ENCODE peak calls at places on chromosomes 11 and 22, in ten cellular contexts. Y, P, G, K, O, W, J, F, X and E are unnamed samples.

GRCh38 chr11:86176165-86176884 is 68.2 kb upstream of the EED start:
- DNase-seq in Y (no peak), P (no peak), G (peak), K (peak), O (no peak), W (peak), J (no peak), F (peak), X (peak), E (peak)

GRCh38 chr11:280762-281485 is 2.7 kb downstream of the NLRP6 start:
- DNase-seq in Y (no peak), P (no peak), G (no peak), K (no peak), O (no peak), W (no peak), J (peak), F (no peak), X (no peak), E (no peak)

GRCh38 chr22:29716814-29717213 is 3.0 kb upstream of the CABP7 start:
- DNase-seq in Y (no peak), P (peak), G (peak), K (peak), O (no peak), W (peak), J (peak), F (peak), X (peak), E (peak)

GRCh38 chr11:68663482-68664010 is 20.8 kb upstream of the GAL start:
- DNase-seq in Y (no peak), P (no peak), G (no peak), K (no peak), O (no peak), W (no peak), J (no peak), F (no peak), X (no peak), E (no peak)

GRCh38 chr11:70713988-70714665 is 315.8 kb downstream of the CTTN start:
- DNase-seq in Y (no peak), P (no peak), G (no peak), K (no peak), O (no peak), W (no peak), J (no peak), F (no peak), X (no peak), E (no peak)

GRCh38 chr22:36773935-36774334 is 2.0 kb downstream of the IFT27 start:
- DNase-seq in Y (no peak), P (no peak), G (peak), K (peak), O (no peak), W (peak), J (no peak), F (no peak), X (peak), E (peak)

GRCh38 chr22:17117400-17117799 is 3.8 kb downstream of the TMEM121B start:
- DNase-seq in Y (no peak), P (no peak), G (no peak), K (no peak), O (no peak), W (no peak), J (no peak), F (no peak), X (no peak), E (no peak)

GRCh38 chr22:26079009-26079408 is 90.3 kb upstream of the SEZ6L start:
- DNase-seq in Y (no peak), P (no peak), G (no peak), K (no peak), O (no peak), W (no peak), J (no peak), F (no peak), X (no peak), E (no peak)

GRCh38 chr22:19463491-19464469 is 15.2 kb downstream of the UFD1 start:
- DNase-seq in Y (no peak), P (peak), G (peak), K (no peak), O (no peak), W (peak), J (peak), F (no peak), X (peak), E (peak)

GRCh38 chr11:99739464-99740089 is 718.8 kb downstream of the CNTN5 start:
- DNase-seq in Y (no peak), P (no peak), G (no peak), K (peak), O (no peak), W (peak), J (no peak), F (peak), X (peak), E (no peak)

DNA sequence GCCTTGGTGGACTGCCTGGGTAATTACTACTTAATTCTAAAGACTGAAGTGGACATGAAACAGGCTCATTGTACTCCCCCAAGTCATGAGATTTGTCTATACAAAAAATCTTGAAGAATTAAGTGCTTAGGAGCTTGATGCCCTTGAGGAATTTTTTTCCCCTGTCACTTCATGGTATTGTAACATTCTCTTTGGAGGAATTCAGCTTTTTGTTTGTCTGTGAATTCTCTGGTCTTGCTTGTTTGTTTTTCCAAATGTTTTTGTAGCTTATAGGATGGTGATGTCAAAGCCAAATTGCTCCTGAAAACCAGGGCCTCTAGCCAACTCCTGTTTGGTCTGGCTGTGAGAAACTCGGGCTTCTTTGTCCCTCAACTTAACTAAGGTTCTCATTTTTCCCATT is 66.8 kb downstream of the AMOTL1 start:
- DNase-seq in Y (no peak), P (no peak), G (no peak), K (peak), O (no peak), W (peak), J (no peak), F (no peak), X (peak), E (peak)
- TF ChIP-seq CTCF in Y (no peak), P (no peak), G (no peak), K (no peak), O (no peak), W (no peak), J (no peak), F (no peak), X (no peak), E (no peak)

DNA sequence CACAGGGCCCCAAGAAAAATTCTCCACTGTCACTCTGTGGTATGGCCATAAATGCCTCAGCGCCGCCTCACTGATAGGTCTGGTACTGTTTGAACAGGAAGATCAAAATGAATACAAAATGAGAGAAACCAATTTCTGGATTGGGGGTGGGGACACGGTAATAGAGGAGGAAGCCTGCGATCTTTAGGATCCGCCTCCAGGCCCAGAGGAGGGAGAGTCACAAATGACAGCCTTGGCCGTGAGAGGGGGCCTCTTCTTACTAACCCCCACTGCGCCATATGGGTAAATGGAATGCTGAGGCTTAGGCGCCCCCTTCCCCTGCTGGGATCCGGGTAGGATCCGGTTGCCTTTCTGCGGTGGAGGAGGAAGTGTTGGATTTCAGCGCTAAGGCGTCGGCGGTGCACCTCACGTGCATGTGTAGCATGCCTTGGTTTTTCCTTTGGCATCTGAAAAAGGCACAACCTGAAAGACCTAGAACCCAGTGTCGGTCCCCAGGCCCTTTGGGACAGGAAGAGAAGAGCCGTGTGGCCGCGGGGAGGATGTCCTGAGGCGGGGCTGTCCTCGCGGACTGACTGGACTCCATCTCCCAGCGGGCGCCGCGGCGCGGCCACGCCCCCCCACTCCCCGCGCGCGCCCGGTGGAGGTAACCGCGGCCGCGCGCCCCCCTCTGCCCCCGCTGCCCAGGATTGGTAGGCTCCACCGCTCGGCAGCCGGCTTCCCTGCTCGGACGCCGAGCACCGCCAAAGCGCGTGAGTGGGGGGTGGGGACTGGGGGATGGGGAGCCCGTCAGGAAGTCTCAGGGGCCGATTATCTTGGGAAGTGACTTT is 718 bp upstream of the MADD start:
- DNase-seq in Y (peak), P (peak), G (peak), K (peak), O (peak), W (peak), J (peak), F (peak), X (peak), E (peak)
- TF ChIP-seq CTCF in Y (no peak), P (peak), G (peak), K (peak), O (peak), W (no peak), J (no peak), F (no peak), X (peak), E (peak)

GRCh38 chr11:9605742-9606141 is 32.3 kb downstream of the WEE1 start:
- DNase-seq in Y (no peak), P (no peak), G (no peak), K (no peak), O (no peak), W (no peak), J (no peak), F (no peak), X (no peak), E (no peak)

GRCh38 chr11:9607511-9607899 is 34.0 kb downstream of the WEE1 start:
- DNase-seq in Y (no peak), P (no peak), G (no peak), K (no peak), O (no peak), W (no peak), J (no peak), F (no peak), X (no peak), E (no peak)

GRCh38 chr11:9609002-9609759 is 35.7 kb downstream of the WEE1 start:
- DNase-seq in Y (no peak), P (no peak), G (no peak), K (no peak), O (no peak), W (no peak), J (no peak), F (no peak), X (no peak), E (no peak)

GRCh38 chr11:9604134-9604533 is 30.7 kb downstream of the WEE1 start:
- DNase-seq in Y (no peak), P (no peak), G (no peak), K (no peak), O (no peak), W (no peak), J (no peak), F (no peak), X (no peak), E (no peak)

GRCh38 chr11:9606799-9607510 is 33.5 kb downstream of the WEE1 start:
- DNase-seq in Y (no peak), P (no peak), G (no peak), K (no peak), O (no peak), W (no peak), J (no peak), F (no peak), X (no peak), E (no peak)
- TF ChIP-seq CTCF in Y (no peak), P (no peak), G (no peak), K (no peak), O (no peak), W (peak), J (no peak), F (no peak), X (no peak), E (no peak)

DNA sequence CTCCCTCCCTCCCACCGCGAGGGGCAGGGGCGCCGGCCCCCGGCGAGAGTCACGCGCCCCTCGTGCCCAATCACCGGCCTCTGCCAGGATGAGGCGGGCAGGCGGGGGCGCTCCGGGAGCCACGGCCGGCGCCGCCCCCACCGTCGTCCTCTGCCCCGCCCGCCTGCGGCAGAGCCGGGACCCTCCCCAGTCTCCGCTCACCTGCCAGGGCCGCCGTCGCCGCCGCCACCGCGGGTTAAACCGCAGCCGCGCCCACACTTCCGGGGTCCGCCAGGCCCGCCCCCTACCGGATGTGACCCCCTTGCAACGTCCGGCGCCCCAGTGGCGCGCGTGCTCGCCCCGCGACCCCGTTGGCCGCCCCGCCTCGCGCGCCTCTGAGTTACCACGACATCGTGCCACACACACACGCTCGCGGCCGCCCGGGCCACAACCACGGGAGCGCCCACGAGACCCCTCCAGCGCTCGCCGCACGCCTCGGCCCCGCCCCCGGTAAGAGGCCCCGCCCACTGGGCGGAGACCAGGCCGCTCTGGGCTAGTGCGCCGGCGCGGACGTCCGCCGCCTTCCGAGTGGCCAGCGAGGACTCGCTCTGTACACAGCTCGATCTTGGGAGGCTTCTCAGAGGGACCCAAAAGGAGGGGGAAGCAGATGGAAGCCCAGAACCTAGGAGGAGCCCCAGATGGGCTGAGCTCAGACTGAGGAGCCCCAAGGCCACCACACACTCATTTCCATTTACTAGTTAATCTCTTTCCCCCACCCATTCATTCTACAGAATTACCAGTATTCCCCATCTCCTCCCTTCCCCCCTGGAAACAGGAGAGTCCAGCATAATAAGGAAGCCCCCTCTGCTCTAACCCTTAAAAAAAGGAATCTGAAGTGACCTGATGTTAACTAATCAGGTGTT is at the start of gene VPS37C:
- DNase-seq in Y (peak), P (peak), G (peak), K (peak), O (peak), W (peak), J (peak), F (peak), X (peak), E (peak)
- TF ChIP-seq CTCF in Y (peak), P (no peak), G (no peak), K (no peak), O (peak), W (no peak), J (peak), F (peak), X (no peak), E (peak)

DNA sequence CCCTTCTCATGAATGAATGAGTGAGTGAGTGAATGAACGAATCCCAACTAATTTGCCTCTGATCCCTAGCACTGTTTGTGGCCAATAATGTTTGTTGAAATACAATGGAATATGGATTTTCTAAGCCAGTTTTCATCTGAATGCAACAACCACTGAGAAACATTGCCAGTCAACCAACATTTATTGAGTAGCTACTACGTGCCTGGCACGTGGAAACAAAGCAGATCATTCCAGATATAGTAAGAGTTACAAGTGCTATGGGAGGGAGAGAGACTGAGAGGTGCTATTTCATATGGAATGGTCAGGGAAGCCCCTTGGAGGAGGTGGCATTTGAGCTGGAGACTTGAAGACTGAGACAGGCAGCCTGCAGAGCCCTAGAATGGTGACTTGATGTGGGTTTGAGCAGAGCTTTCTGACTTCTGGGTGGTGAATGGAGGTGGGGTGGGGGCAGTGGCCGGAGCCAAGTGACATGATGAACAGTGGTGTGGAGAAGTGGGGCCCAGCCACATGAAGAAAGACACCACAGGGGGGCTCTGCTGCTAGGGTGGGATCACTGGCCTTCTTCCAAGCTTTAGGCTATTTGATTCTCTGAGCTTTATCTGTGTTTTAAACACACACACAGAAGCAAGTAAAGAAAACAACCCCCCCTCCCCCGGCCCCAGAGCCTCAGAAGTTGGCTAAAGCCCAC is 35.1 kb upstream of the SMTN start:
- DNase-seq in Y (no peak), P (no peak), G (no peak), K (no peak), O (no peak), W (no peak), J (no peak), F (no peak), X (no peak), E (no peak)
- TF ChIP-seq CTCF in Y (no peak), P (no peak), G (no peak), K (no peak), O (no peak), W (no peak), J (no peak), F (no peak), X (no peak), E (no peak)

GRCh38 chr11:129720156-129720555 is 95.5 kb upstream of the TMEM45B start:
- DNase-seq in Y (no peak), P (no peak), G (no peak), K (no peak), O (no peak), W (no peak), J (no peak), F (no peak), X (no peak), E (no peak)
- TF ChIP-seq CTCF in Y (no peak), P (no peak), G (no peak), K (no peak), O (no peak), W (no peak), J (no peak), F (no peak), X (no peak), E (no peak)

DNA sequence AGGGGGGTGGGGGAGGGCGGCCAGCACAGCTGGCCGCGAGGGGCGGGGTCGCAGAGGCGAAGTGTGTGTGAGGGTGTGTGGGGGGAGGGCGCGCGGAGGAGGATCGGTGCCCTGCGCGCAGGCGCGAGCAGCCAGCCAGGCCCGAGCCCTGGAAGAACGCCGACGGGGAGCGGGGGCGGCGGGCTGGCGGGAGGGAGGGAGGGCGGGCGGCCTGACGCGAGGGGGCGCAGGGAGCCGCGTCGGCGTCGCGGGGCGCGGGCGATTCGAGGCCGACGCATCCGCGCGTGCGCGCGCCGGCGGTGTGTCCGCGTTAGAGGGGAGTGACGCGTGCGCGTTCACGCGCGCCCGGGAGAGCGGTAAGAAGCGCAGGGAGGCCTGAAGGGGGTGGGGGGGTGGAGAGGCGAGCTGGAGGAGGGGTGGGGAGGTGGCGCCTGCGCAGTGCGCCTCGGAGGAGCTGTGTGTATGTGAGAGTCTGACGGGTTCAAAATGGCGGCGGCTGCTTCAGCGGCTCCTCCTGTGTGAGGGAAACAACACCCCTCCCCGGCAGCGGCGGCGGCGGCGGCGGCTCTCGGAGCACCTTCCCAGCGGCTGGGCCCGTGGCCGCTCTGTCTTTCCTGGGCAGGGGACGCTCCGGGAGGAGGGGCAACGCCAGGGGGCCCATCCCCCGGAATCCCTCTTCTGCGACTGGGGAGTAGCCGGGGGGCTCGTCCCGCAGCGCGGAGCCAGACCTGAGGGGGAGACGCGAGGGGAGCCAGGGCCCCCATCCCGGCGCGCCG is at the start of gene KDM2A:
- DNase-seq in Y (peak), P (peak), G (peak), K (peak), O (peak), W (peak), J (peak), F (peak), X (peak), E (peak)
- TF ChIP-seq CTCF in Y (no peak), P (no peak), G (no peak), K (no peak), O (no peak), W (no peak), J (peak), F (peak), X (no peak), E (peak)